ENCODE peak calls at places on chromosome 1, in six cellular contexts. One of them, this sample, is unnamed.

GRCh38 chr1:201353186-201353940 is 24.1 kb downstream of the TNNT2 start:
- DNase-seq in fibroblast of lung: no peak
- DNase-seq in GM12878: no peak
- DNase-seq in neural progenitor cell: no peak
- DNase-seq in mammary epithelial cell: no peak
- DNase-seq in PC-9: peak; percentile 65
- DNase-seq in this sample: no peak

GRCh38 chr1:162631546-162632233 is 574 bp upstream of the DDR2 start:
- DNase-seq in mammary epithelial cell: no peak
- DNase-seq in fibroblast of lung: peak; percentile 84
- DNase-seq in GM12878: no peak
- DNase-seq in PC-9: no peak
- DNase-seq in neural progenitor cell: no peak
- DNase-seq in this sample: peak; percentile 63

GRCh38 chr1:240234477-240235225 is 143.0 kb downstream of the FMN2 start:
- DNase-seq in mammary epithelial cell: no peak
- DNase-seq in PC-9: no peak
- DNase-seq in neural progenitor cell: no peak
- DNase-seq in fibroblast of lung: peak; percentile 39
- DNase-seq in GM12878: no peak
- DNase-seq in this sample: no peak

GRCh38 chr1:61083014-61083798 is 845 bp downstream of the NFIA start:
- DNase-seq in mammary epithelial cell: peak; percentile 37
- DNase-seq in GM12878: no peak
- DNase-seq in PC-9: peak; percentile 28
- DNase-seq in fibroblast of lung: no peak
- DNase-seq in neural progenitor cell: peak; percentile 66
- DNase-seq in this sample: peak; percentile 30

GRCh38 chr1:20930427-20930826 is 143.3 kb upstream of the HP1BP3 start:
- DNase-seq in mammary epithelial cell: no peak
- DNase-seq in neural progenitor cell: no peak
- DNase-seq in PC-9: no peak
- DNase-seq in fibroblast of lung: no peak
- DNase-seq in GM12878: no peak
- DNase-seq in this sample: no peak

GRCh38 chr1:201701831-201702230 is 127.1 kb upstream of the IPO9 start:
- DNase-seq in neural progenitor cell: no peak
- DNase-seq in mammary epithelial cell: no peak
- DNase-seq in GM12878: no peak
- DNase-seq in fibroblast of lung: no peak
- DNase-seq in PC-9: no peak
- DNase-seq in this sample: no peak

GRCh38 chr1:86061660-86062059 is 94.9 kb downstream of the COL24A1 start:
- DNase-seq in PC-9: no peak
- DNase-seq in fibroblast of lung: peak; percentile 41
- DNase-seq in mammary epithelial cell: no peak
- DNase-seq in GM12878: no peak
- DNase-seq in neural progenitor cell: no peak
- DNase-seq in this sample: peak; percentile 50

GRCh38 chr1:156504062-156504813 is 3.7 kb upstream of the MEF2D start:
- DNase-seq in fibroblast of lung: no peak
- DNase-seq in neural progenitor cell: no peak
- DNase-seq in mammary epithelial cell: no peak
- DNase-seq in PC-9: no peak
- DNase-seq in GM12878: no peak
- DNase-seq in this sample: no peak

GRCh38 chr1:86756062-86756406 is 51.7 kb downstream of the SH3GLB1 start:
- DNase-seq in mammary epithelial cell: no peak
- DNase-seq in PC-9: no peak
- DNase-seq in fibroblast of lung: no peak
- DNase-seq in neural progenitor cell: no peak
- DNase-seq in GM12878: no peak
- DNase-seq in this sample: no peak

GRCh38 chr1:19756480-19756879 is 43.2 kb downstream of the TMCO4 start:
- DNase-seq in neural progenitor cell: no peak
- DNase-seq in GM12878: no peak
- DNase-seq in fibroblast of lung: no peak
- DNase-seq in mammary epithelial cell: no peak
- DNase-seq in PC-9: no peak
- DNase-seq in this sample: no peak

GRCh38 chr1:24929091-24929875 is 793 bp downstream of the RUNX3 start:
- DNase-seq in fibroblast of lung: no peak
- DNase-seq in neural progenitor cell: peak; percentile 64
- DNase-seq in mammary epithelial cell: peak; percentile 21
- DNase-seq in GM12878: no peak
- DNase-seq in PC-9: no peak
- DNase-seq in this sample: no peak

GRCh38 chr1:154170547-154171221 is 15.8 kb upstream of the NUP210L start:
- DNase-seq in PC-9: no peak
- DNase-seq in fibroblast of lung: no peak
- DNase-seq in GM12878: no peak
- DNase-seq in neural progenitor cell: no peak
- DNase-seq in mammary epithelial cell: peak; percentile 36
- DNase-seq in this sample: no peak

GRCh38 chr1:67791261-67791660 is 42.0 kb downstream of the GNG12 start:
- DNase-seq in mammary epithelial cell: no peak
- DNase-seq in fibroblast of lung: no peak
- DNase-seq in GM12878: no peak
- DNase-seq in neural progenitor cell: no peak
- DNase-seq in PC-9: no peak
- DNase-seq in this sample: no peak

GRCh38 chr1:17569200-17570139 is 30.0 kb downstream of the ARHGEF10L start:
- DNase-seq in PC-9: peak; percentile 82
- DNase-seq in GM12878: no peak
- DNase-seq in neural progenitor cell: no peak
- DNase-seq in fibroblast of lung: peak; percentile 95
- DNase-seq in mammary epithelial cell: peak; percentile 36
- DNase-seq in this sample: no peak

GRCh38 chr1:21192284-21192683 is 15.6 kb upstream of the EIF4G3 start:
- DNase-seq in neural progenitor cell: no peak
- DNase-seq in fibroblast of lung: no peak
- DNase-seq in GM12878: no peak
- DNase-seq in mammary epithelial cell: no peak
- DNase-seq in PC-9: no peak
- DNase-seq in this sample: peak; percentile 84

GRCh38 chr1:85398391-85399064 is 66.4 kb downstream of the DDAH1 start:
- DNase-seq in neural progenitor cell: no peak
- DNase-seq in mammary epithelial cell: peak; percentile 51
- DNase-seq in PC-9: no peak
- DNase-seq in fibroblast of lung: peak; percentile 79
- DNase-seq in GM12878: no peak
- DNase-seq in this sample: peak; percentile 49

GRCh38 chr1:93488222-93488621 is 40.3 kb downstream of the FNBP1L start:
- DNase-seq in fibroblast of lung: no peak
- DNase-seq in PC-9: no peak
- DNase-seq in GM12878: no peak
- DNase-seq in neural progenitor cell: no peak
- DNase-seq in mammary epithelial cell: no peak
- DNase-seq in this sample: no peak

GRCh38 chr1:156676820-156677615 is at the start of gene NES:
- DNase-seq in PC-9: peak; percentile 54
- DNase-seq in fibroblast of lung: peak; percentile 58
- DNase-seq in neural progenitor cell: peak; percentile 95
- DNase-seq in GM12878: no peak
- DNase-seq in mammary epithelial cell: no peak
- DNase-seq in this sample: peak; percentile 52

GRCh38 chr1:204652556-204652955 is 33.0 kb downstream of the LRRN2 start:
- DNase-seq in GM12878: no peak
- DNase-seq in neural progenitor cell: no peak
- DNase-seq in fibroblast of lung: no peak
- DNase-seq in PC-9: no peak
- DNase-seq in mammary epithelial cell: no peak
- DNase-seq in this sample: no peak

GRCh38 chr1:55244476-55245109 is 29.4 kb upstream of the USP24 start:
- DNase-seq in PC-9: peak; percentile 39
- DNase-seq in neural progenitor cell: no peak
- DNase-seq in fibroblast of lung: peak; percentile 34
- DNase-seq in GM12878: no peak
- DNase-seq in mammary epithelial cell: peak; percentile 55
- DNase-seq in this sample: no peak
- TF ChIP-seq EZH2 in PC-9: no peak
- TF ChIP-seq EZH2 in neural progenitor cell: no peak
- TF ChIP-seq EZH2 in fibroblast of lung: no peak
- TF ChIP-seq EZH2 in GM12878: no peak
- TF ChIP-seq EZH2 in mammary epithelial cell: no peak
- TF ChIP-seq EZH2 in this sample: no peak

GRCh38 chr1:41382531-41383090 is 21.4 kb downstream of the FOXO6 start:
- DNase-seq in PC-9: peak; percentile 82
- DNase-seq in fibroblast of lung: no peak
- DNase-seq in mammary epithelial cell: peak; percentile 32
- DNase-seq in GM12878: no peak
- DNase-seq in neural progenitor cell: peak; percentile 50
- DNase-seq in this sample: peak; percentile 49
- TF ChIP-seq EZH2 in PC-9: no peak
- TF ChIP-seq EZH2 in fibroblast of lung: peak; percentile 78
- TF ChIP-seq EZH2 in mammary epithelial cell: no peak
- TF ChIP-seq EZH2 in GM12878: peak; percentile 73
- TF ChIP-seq EZH2 in neural progenitor cell: peak; percentile 85
- TF ChIP-seq EZH2 in this sample: no peak

DNA sequence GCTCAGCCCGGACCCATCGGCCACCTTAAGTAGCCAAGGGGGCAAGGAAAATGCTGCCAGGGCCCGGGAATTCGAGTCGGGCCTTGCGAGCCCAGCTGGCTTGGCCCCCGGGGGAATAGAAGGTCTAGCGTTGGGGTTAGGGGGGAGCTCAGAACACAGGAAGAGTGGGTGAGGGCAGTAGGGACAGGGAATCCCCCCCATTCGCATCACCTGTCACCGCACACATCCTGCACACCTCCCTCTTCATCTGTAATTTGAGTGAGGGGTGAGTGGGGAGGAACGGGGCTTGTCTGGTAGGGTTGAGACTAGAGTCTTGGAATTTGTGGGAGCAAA is 366 bp upstream of the PLXNA2 start:
- DNase-seq in mammary epithelial cell: no peak
- DNase-seq in neural progenitor cell: no peak
- DNase-seq in PC-9: no peak
- DNase-seq in GM12878: no peak
- DNase-seq in fibroblast of lung: no peak
- DNase-seq in this sample: no peak
- TF ChIP-seq EZH2 in mammary epithelial cell: no peak
- TF ChIP-seq EZH2 in neural progenitor cell: peak; percentile 27
- TF ChIP-seq EZH2 in PC-9: no peak
- TF ChIP-seq EZH2 in GM12878: no peak
- TF ChIP-seq EZH2 in fibroblast of lung: no peak
- TF ChIP-seq EZH2 in this sample: no peak

DNA sequence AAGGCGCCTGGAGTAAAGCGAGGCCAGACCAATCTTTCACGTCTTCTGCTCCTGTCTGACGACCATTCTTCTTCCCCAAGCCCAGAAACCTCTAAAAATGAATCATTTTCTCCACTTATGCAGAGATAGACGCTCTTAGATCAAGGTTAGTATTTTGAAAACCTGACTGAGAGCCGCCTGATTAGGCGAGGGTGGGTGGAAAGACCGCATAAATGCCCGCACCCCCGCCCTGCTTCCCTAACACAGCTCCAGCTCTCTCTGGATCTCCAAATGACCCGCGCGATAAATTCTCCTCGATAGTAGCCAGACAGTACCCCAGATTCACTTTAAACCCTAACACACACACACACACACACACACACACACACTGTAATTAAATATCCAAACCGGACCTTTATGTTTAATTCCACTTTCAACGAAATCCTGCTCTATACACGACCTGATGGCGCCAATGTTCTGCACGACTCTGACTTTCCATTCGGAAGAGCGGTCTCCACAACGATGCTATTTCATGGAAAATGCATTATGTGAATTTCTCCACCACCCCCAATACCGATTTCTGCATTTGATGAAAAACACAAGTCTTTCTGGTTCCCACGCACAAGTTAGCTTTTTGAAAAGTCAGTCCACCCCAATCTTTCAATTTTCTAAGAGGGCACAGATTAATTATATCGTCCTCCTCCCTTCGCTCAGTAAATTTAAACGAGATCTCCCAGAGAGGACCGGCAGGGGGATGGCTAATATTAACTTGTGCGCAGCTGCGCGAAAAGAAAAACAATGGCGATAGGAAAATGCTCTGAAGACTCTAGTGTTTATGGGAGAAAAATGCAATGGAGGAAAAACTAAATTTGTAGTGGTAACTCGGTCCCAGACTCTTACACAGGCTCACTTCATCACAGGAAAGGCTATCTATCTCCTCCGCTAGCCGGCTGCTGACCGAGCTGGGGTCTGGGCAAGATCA is 1.5 kb upstream of the LHX8 start:
- DNase-seq in PC-9: no peak
- DNase-seq in GM12878: no peak
- DNase-seq in fibroblast of lung: no peak
- DNase-seq in mammary epithelial cell: no peak
- DNase-seq in neural progenitor cell: peak; percentile 38
- DNase-seq in this sample: peak; percentile 12
- TF ChIP-seq EZH2 in PC-9: no peak
- TF ChIP-seq EZH2 in GM12878: no peak
- TF ChIP-seq EZH2 in fibroblast of lung: no peak
- TF ChIP-seq EZH2 in mammary epithelial cell: peak; percentile 86
- TF ChIP-seq EZH2 in neural progenitor cell: peak; percentile 94
- TF ChIP-seq EZH2 in this sample: peak; percentile 56

DNA sequence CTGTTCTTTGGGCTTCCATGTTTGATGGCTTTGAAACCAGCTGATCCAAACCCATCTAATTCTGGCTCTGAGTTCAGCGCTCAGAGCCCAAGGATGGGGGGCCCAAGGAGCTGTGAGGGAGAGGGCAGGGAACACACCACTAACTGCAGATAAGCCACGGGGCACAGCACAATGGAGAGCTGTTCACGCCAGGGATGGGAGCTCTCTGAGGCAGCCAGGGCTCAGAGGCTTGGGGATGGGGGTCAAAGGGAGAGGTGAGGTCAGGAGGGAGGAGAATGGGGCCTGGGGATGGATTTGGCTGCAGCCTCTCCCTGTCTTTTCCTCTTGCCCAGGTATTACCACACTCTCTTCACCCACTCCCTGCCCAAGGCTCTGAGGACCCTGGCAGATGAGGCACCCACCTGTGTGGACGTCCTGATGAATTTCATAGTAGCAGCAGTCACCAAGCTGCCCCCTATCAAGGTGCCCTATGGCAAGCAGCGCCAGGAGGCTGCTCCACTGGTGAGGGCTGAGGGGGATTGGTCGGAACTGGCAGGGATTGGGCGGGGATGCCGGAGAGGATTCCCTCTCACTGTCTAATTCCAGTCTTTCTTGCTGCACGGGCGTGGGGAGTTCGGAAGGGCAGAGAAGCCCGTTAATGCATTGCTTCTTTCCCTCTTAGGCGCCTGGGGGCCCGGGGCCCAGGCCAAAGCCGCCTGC is 11.3 kb downstream of the SLC30A2 start:
- DNase-seq in fibroblast of lung: no peak
- DNase-seq in GM12878: no peak
- DNase-seq in PC-9: no peak
- DNase-seq in mammary epithelial cell: peak; percentile 11
- DNase-seq in neural progenitor cell: peak; percentile 45
- DNase-seq in this sample: no peak
- TF ChIP-seq EZH2 in fibroblast of lung: peak; percentile 58
- TF ChIP-seq EZH2 in GM12878: no peak
- TF ChIP-seq EZH2 in PC-9: no peak
- TF ChIP-seq EZH2 in mammary epithelial cell: no peak
- TF ChIP-seq EZH2 in neural progenitor cell: no peak
- TF ChIP-seq EZH2 in this sample: no peak

This sample was measured in endothelial cell of umbilical vein.